ENCODE peak calls at places on chromosomes 2 and 18, in four cellular contexts. L is mucosa of descending colon; C is CD4-positive, alpha-beta T cell; B is CD8-positive, alpha-beta T cell. N is an unnamed sample.

GRCh38 chr2:109377976-109378375 is 235.8 kb downstream of the SEPTIN10 start:
- DNase-seq in B (no peak), C (no peak), L (no peak), N (no peak)

GRCh38 chr2:196535080-196535479 is 104.4 kb upstream of the CCDC150 start:
- DNase-seq in L (no peak), C (no peak), B (no peak), N (no peak)

GRCh38 chr2:99380376-99381010 is 43.3 kb downstream of the EIF5B start:
- DNase-seq in C (no peak), B (no peak), L (no peak), N (no peak)

GRCh38 chr18:80175451-80176235 is 66.6 kb downstream of the ADNP2 start:
- DNase-seq in C (peak), L (no peak), B (peak), N (no peak)

GRCh38 chr2:112768432-112768831 is 4.0 kb upstream of the CKAP2L start:
- DNase-seq in B (no peak), C (no peak), L (no peak), N (no peak)

GRCh38 chr18:79588636-79589481 is 90.7 kb upstream of the CTDP1 start:
- DNase-seq in B (no peak), C (no peak), L (peak), N (no peak)

GRCh38 chr2:12727085-12727484 is 10.3 kb downstream of the TRIB2 start:
- DNase-seq in C (no peak), L (no peak), B (no peak), N (no peak)

GRCh38 chr18:47263197-47263827 is 11.9 kb upstream of the SKOR2 start:
- DNase-seq in L (no peak), C (no peak), B (no peak), N (no peak)

GRCh38 chr2:66827851-66828250 is 392.9 kb downstream of the MEIS1 start:
- DNase-seq in C (no peak), L (no peak), B (no peak), N (no peak)

GRCh38 chr18:79511671-79512301 is 116.1 kb downstream of the NFATC1 start:
- DNase-seq in L (peak), C (no peak), B (peak), N (no peak)

GRCh38 chr18:9413586-9413985 is 61.7 kb upstream of the RALBP1 start:
- DNase-seq in C (no peak), B (no peak), L (no peak), N (no peak)

GRCh38 chr2:174581543-174581942 is 16.1 kb downstream of the WIPF1 start:
- DNase-seq in B (no peak), C (no peak), L (no peak), N (no peak)

GRCh38 chr18:3793545-3793944 is 343.6 kb downstream of the TGIF1 start:
- DNase-seq in B (no peak), C (no peak), L (no peak), N (no peak)

GRCh38 chr2:181977661-181978350 is 7.8 kb upstream of the PPP1R1C start:
- DNase-seq in B (no peak), C (no peak), L (no peak), N (no peak)

GRCh38 chr2:230134496-230135073 is 65.9 kb upstream of the SLC16A14 start:
- DNase-seq in L (no peak), C (no peak), B (no peak), N (no peak)

GRCh38 chr2:230307485-230307884 is 19.5 kb upstream of the SP140L start:
- DNase-seq in L (no peak), B (no peak), C (no peak), N (no peak)

GRCh38 chr2:190137561-190137960 is 75.0 kb upstream of the MSTN start:
- DNase-seq in L (no peak), B (no peak), C (no peak), N (no peak)

GRCh38 chr2:46356993-46357392 is 59.8 kb downstream of the EPAS1 start:
- DNase-seq in C (no peak), B (no peak), L (no peak), N (no peak)

GRCh38 chr2:142874293-142874814 is 3.1 kb upstream of the KYNU start:
- DNase-seq in B (no peak), L (no peak), C (no peak), N (no peak)

GRCh38 chr2:36380624-36381481 is 25.3 kb downstream of the CRIM1 start:
- DNase-seq in L (peak), B (no peak), C (no peak), N (no peak)

GRCh38 chr2:86791574-86791973 is 861 bp upstream of the CD8A start:
- DNase-seq in C (no peak), L (no peak), B (peak), N (no peak)

GRCh38 chr2:113225505-113226259 is 51.9 kb downstream of the PSD4 start:
- DNase-seq in L (no peak), C (no peak), B (no peak), N (no peak)

GRCh38 chr18:44895176-44895798 is 214.6 kb downstream of the SETBP1 start:
- DNase-seq in C (no peak), L (peak), B (no peak), N (no peak)

GRCh38 chr2:239734436-239735005 is 290.6 kb downstream of the NDUFA10 start:
- DNase-seq in L (no peak), B (no peak), C (no peak), N (no peak)

GRCh38 chr2:186980787-186981550 is 132.0 kb upstream of the ZSWIM2 start:
- DNase-seq in B (no peak), C (no peak), L (no peak), N (no peak)

GRCh38 chr18:46754188-46754587 is 2.7 kb downstream of the ST8SIA5 start:
- DNase-seq in L (no peak), B (no peak), C (no peak), N (no peak)

GRCh38 chr2:207142461-207142860 is 23.3 kb downstream of the KLF7 start:
- DNase-seq in L (no peak), C (no peak), B (no peak), N (no peak)

GRCh38 chr18:9008203-9008708 is 94.2 kb upstream of the NDUFV2 start:
- DNase-seq in C (no peak), L (no peak), B (no peak), N (no peak)

GRCh38 chr2:128414351-128414750 is 95.7 kb upstream of the HS6ST1 start:
- DNase-seq in B (no peak), C (no peak), L (no peak), N (peak)

GRCh38 chr2:26516246-26516645 is 38.3 kb upstream of the OTOF start:
- DNase-seq in B (no peak), L (no peak), C (no peak), N (no peak)

GRCh38 chr2:111101592-111101991 is 19.1 kb upstream of the BCL2L11 start:
- DNase-seq in B (no peak), L (no peak), C (no peak), N (no peak)

GRCh38 chr2:111099402-111099801 is 21.3 kb upstream of the BCL2L11 start:
- DNase-seq in C (no peak), B (no peak), L (no peak), N (no peak)

GRCh38 chr2:111102216-111102615 is 18.5 kb upstream of the BCL2L11 start:
- DNase-seq in L (no peak), B (no peak), C (no peak), N (no peak)

GRCh38 chr2:111100087-111100764 is 20.5 kb upstream of the BCL2L11 start:
- DNase-seq in C (no peak), B (no peak), L (no peak), N (no peak)

GRCh38 chr2:111100765-111101162 is 19.9 kb upstream of the BCL2L11 start:
- DNase-seq in C (no peak), L (no peak), B (no peak), N (no peak)
- TF ChIP-seq CTCF in C (no peak), L (no peak), B (no peak), N (no peak)

DNA sequence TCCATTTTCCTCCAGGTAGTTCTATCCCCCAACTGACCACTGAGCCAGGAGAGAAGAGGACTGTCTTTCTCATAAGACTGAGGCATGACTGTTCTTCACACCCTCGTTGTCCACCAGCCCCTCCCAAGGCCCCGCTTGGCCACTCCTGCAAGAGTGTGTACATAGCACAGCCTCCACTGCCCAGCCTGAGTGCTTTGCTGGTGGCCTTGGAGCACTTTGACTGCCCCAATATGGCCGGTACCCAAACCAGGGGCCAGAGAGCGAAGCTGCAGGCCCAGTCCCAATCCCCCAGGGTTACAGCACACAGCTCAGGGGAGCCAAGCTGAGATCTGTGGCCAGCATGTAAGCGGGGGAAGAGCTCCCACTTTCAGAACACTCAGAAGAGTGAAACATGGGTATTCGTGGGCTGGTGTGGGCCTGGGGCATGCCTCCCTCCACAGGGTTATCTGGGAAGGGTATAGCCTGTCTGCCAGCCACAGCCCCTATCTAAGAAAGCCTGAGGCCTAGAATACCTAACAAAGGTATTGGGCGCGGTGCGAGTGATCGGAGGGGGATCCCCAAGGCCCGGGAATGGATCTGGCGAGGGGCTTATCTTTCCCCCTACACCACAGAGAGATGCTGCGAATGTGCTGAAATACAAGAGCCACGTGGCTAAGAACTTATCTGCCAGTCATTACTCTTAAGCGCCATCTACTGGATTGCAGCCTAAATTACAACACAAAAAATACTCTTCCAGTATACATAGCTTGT is 163.8 kb downstream of the WDPCP start:
- DNase-seq in B (no peak), C (no peak), L (no peak), N (no peak)
- TF ChIP-seq CTCF in B (peak), C (peak), L (peak), N (peak)

GRCh38 chr2:18752667-18753422 is 163.5 kb upstream of the NT5C1B start:
- DNase-seq in L (no peak), C (no peak), B (no peak), N (no peak)
- TF ChIP-seq CTCF in L (no peak), C (no peak), B (no peak), N (no peak)

GRCh38 chr2:191870744-191871143 is 23.9 kb upstream of the CAVIN2 start:
- DNase-seq in C (no peak), L (no peak), B (no peak), N (no peak)
- TF ChIP-seq CTCF in C (no peak), L (no peak), B (no peak), N (no peak)

GRCh38 chr2:63545023-63545422 is 43.3 kb downstream of the WDPCP start:
- DNase-seq in C (no peak), B (no peak), L (no peak), N (no peak)

GRCh38 chr2:63538409-63538808 is 49.9 kb downstream of the WDPCP start:
- DNase-seq in C (no peak), L (no peak), B (no peak), N (no peak)

GRCh38 chr2:63539416-63540162 is 48.7 kb downstream of the WDPCP start:
- DNase-seq in C (no peak), L (no peak), B (no peak), N (no peak)

GRCh38 chr2:63544017-63544627 is 44.2 kb downstream of the WDPCP start:
- DNase-seq in C (no peak), L (no peak), B (no peak), N (no peak)
- TF ChIP-seq CTCF in C (peak), L (no peak), B (peak), N (peak)

GRCh38 chr18:60146220-60146960 is 226.2 kb downstream of the MC4R start:
- DNase-seq in L (no peak), C (no peak), B (no peak), N (no peak)

GRCh38 chr18:60147326-60147725 is 225.2 kb downstream of the MC4R start:
- DNase-seq in C (no peak), B (no peak), L (no peak), N (no peak)

DNA sequence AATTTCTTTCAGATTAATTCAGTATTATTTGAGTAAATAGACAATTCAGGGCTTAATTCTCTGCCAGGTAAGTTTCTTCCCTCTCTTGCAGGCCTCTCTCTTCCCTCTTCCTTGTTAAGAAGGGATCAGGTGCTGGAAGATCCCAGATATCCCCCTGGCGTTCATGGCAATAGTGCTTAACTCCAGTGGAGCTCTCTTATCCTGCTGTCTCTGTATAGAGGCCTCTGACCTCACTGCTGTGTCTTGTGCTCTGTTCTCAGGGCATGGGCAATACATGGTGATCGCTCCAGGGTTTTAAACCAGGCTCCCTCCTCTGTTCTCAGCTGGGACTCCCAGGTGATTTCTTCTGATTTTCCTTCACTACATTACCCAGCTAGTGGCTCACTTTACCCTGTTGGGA is 226.8 kb downstream of the MC4R start:
- DNase-seq in L (no peak), C (no peak), B (no peak), N (no peak)
- TF ChIP-seq CTCF in L (no peak), C (no peak), B (no peak), N (no peak)

GRCh38 chr2:217465136-217465535 is 537.7 kb downstream of the TNS1 start:
- DNase-seq in C (no peak), B (no peak), L (no peak), N (no peak)
- TF ChIP-seq CTCF in C (no peak), B (no peak), L (no peak), N (no peak)

GRCh38 chr2:3662239-3662638 is 4.2 kb downstream of the ALLC start:
- DNase-seq in L (no peak), C (no peak), B (no peak), N (no peak)
- TF ChIP-seq CTCF in L (no peak), C (no peak), B (no peak), N (no peak)

GRCh38 chr2:68471385-68471784 is 4.0 kb downstream of the APLF start:
- DNase-seq in C (no peak), L (no peak), B (no peak), N (no peak)
- TF ChIP-seq CTCF in C (no peak), L (no peak), B (no peak), N (no peak)

GRCh38 chr2:238305092-238305862 is 15.0 kb upstream of the TRAF3IP1 start:
- DNase-seq in C (no peak), L (no peak), B (no peak), N (no peak)
- TF ChIP-seq CTCF in C (no peak), L (no peak), B (no peak), N (peak)